ENCODE peak calls at places on chromosomes 3 and 15, in seven cellular contexts. H is HepG2, J is GM12892, S is H1, Q is K562, Z is GM12878, Y is SK-N-SH. M is an unnamed sample.

GRCh38 chr15:40065166-40065565 is 26.2 kb upstream of the SRP14 start:
- DNase-seq in Q (no peak), S (no peak), H (no peak), Y (no peak), J (no peak), Z (no peak), M (no peak)

GRCh38 chr3:162704238-162704637 is 1207.6 kb downstream of the OTOL1 start:
- DNase-seq in S (no peak), Y (no peak), H (no peak), Z (no peak), J (no peak), Q (no peak), M (no peak)

GRCh38 chr3:14925729-14926591 is 21.4 kb upstream of the NR2C2 start:
- DNase-seq in Y (peak), Q (peak), S (no peak), H (peak), J (no peak), Z (no peak), M (no peak)

GRCh38 chr3:197906023-197906849 is 43.8 kb upstream of the RPL35A start:
- DNase-seq in J (peak), H (peak), Z (peak), Q (peak), S (peak), Y (peak), M (peak)

GRCh38 chr15:45186771-45187577 is 792 bp downstream of the SHF start:
- DNase-seq in J (no peak), Y (peak), Z (no peak), H (peak), Q (no peak), S (no peak), M (no peak)

GRCh38 chr3:195071011-195071728 is 199.8 kb downstream of the XXYLT1 start:
- DNase-seq in Z (no peak), Q (no peak), J (no peak), Y (no peak), H (no peak), S (no peak), M (no peak)

GRCh38 chr3:47611577-47611976 is 32.9 kb upstream of the CSPG5 start:
- DNase-seq in Y (no peak), H (no peak), J (no peak), Q (no peak), S (no peak), Z (no peak), M (no peak)

GRCh38 chr15:42736178-42736792 is 643 bp downstream of the CDAN1 start:
- DNase-seq in H (no peak), J (peak), Z (no peak), Q (peak), Y (peak), S (no peak), M (peak)

GRCh38 chr3:126352476-126353454 is 4.4 kb downstream of the KLF15 start:
- DNase-seq in Y (no peak), S (no peak), Q (no peak), J (no peak), H (peak), Z (no peak), M (no peak)

GRCh38 chr3:60064210-60065178 is 1014.7 kb upstream of the CFAP20DC start:
- DNase-seq in H (no peak), S (no peak), Z (no peak), Y (no peak), J (no peak), Q (no peak), M (no peak)

GRCh38 chr3:126402178-126402577 is 7.5 kb downstream of the CFAP100 start:
- DNase-seq in Z (no peak), Q (no peak), S (no peak), Y (no peak), J (no peak), H (no peak), M (no peak)

DNA sequence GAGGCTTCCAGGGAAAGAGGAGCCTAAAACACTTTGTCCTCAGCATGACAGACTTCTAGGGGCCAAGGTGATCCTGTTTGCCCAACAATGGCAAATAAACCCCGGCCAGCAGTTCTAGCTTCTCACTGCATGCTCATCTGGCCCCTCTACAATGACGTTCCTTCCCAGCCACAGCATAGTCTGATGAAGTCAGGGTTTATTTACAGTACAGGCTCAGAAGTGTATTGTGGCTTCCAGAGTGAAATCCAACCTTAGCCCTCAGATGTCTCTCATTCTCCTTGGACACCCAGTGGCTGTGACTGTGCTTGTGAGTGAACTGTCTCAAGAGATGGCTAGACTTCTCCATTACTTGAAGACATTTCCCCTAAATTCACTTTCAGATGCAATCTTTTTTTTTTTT is 40.8 kb downstream of the BFSP2 start:
- DNase-seq in J (no peak), Z (no peak), Q (no peak), S (no peak), Y (no peak), H (no peak), M (no peak)
- TF ChIP-seq POLR2AphosphoS5 in J (no peak), Z (no peak), Q (no peak), S (no peak), Y (no peak), H (no peak), M (no peak)

GRCh38 chr3:15983693-15984092 is 185.9 kb upstream of the ANKRD28 start:
- DNase-seq in J (no peak), S (no peak), Z (no peak), Q (no peak), Y (no peak), H (no peak), M (no peak)

GRCh38 chr3:15982667-15983145 is 184.9 kb upstream of the ANKRD28 start:
- DNase-seq in Z (no peak), S (no peak), Q (no peak), J (no peak), Y (peak), H (no peak), M (no peak)

GRCh38 chr3:15982243-15982642 is 184.5 kb upstream of the ANKRD28 start:
- DNase-seq in H (no peak), J (no peak), S (no peak), Q (no peak), Z (no peak), Y (no peak), M (no peak)

GRCh38 chr3:15979900-15980299 is 182.1 kb upstream of the ANKRD28 start:
- DNase-seq in Z (no peak), H (no peak), J (no peak), S (no peak), Q (no peak), Y (no peak), M (no peak)

GRCh38 chr3:15983232-15983631 is 185.5 kb upstream of the ANKRD28 start:
- DNase-seq in S (no peak), H (no peak), Z (no peak), Q (no peak), Y (peak), J (no peak), M (no peak)
- TF ChIP-seq TAF1 in S (no peak), H (no peak), Z (no peak), Q (no peak), Y (no peak), J (no peak), M (no peak)

GRCh38 chr3:185172086-185173049 is 19.5 kb upstream of the C3orf70 start:
- DNase-seq in H (no peak), Y (no peak), Q (no peak), Z (peak), S (no peak), J (no peak), M (no peak)

GRCh38 chr3:185176756-185177359 is 24.0 kb upstream of the C3orf70 start:
- DNase-seq in Q (peak), Z (no peak), Y (peak), H (peak), J (no peak), S (no peak), M (no peak)

DNA sequence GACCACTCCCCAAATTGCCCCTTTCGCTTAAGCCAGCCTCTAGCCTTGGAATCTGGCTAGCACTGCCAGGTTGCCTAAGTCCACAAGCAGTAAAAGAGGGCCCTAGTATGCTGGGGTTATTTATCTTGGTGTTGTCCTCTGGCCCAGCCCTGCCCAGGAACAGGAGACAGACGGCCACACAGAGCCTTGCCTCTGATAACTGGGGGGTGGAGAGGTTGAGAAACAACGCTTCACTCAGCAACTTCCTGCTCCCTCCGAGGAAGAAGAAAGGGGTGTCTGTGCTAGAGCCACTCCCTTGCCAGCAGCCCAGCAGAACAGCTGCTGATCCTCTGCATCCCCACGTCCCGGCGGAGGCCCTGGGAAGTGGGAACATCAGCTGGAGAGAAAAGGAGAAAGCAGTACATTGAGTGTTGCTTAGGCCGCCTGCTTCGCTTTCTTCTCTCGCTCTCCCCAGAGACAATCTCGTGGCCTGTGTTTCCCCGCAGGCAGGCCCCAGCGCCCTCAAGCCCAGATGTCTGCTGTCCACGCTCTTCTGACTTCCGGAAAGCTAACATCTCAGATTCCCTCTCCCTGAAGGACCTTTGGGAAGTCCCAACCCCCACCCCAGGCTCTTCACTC is 22.6 kb upstream of the C3orf70 start:
- DNase-seq in Y (peak), S (no peak), Z (peak), Q (peak), J (peak), H (peak), M (peak)
- TF ChIP-seq POLR2AphosphoS5 in Y (no peak), S (no peak), Z (peak), Q (peak), J (peak), H (peak), M (no peak)

DNA sequence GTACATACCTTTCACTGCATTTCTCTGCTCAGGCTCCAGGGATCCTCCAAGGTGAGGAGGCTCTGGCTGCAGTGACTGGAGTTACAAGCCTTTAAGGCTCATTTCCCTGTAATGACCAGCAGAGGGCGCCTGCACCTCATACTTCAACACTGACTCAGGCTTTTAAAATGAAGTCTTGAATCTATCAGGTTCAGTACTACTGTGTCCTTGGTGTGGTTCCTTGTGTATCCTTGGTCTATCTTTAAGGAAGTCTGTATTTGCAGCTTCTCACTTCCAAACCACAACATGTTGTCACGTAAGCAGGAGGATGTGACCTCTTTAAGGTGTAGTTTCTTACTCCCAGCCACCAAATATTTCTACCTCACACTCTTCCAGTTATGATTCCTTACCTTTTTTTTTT is 122.5 kb upstream of the ZBED2 start:
- DNase-seq in S (peak), Z (no peak), H (peak), J (peak), Y (peak), Q (peak), M (peak)
- TF ChIP-seq TAF1 in S (no peak), Z (no peak), H (no peak), J (no peak), Y (no peak), Q (no peak), M (no peak)

GRCh38 chr3:119601154-119601553 is 3.5 kb downstream of the PLA1A start:
- DNase-seq in Y (no peak), J (no peak), Z (no peak), H (no peak), S (no peak), Q (no peak), M (no peak)

GRCh38 chr3:119599558-119600174 is 2.0 kb downstream of the PLA1A start:
- DNase-seq in J (no peak), S (no peak), H (no peak), Q (no peak), Y (no peak), Z (no peak), M (no peak)

GRCh38 chr3:119598410-119599098 is 869 bp downstream of the PLA1A start:
- DNase-seq in Z (peak), J (no peak), Y (no peak), S (no peak), Q (no peak), H (no peak), M (no peak)

GRCh38 chr3:119602676-119603075 is 5.0 kb downstream of the PLA1A start:
- DNase-seq in S (no peak), Y (no peak), J (no peak), Z (no peak), H (no peak), Q (no peak), M (no peak)

GRCh38 chr3:119600732-119601131 is 3.0 kb downstream of the PLA1A start:
- DNase-seq in Q (peak), H (no peak), Z (peak), S (no peak), Y (peak), J (peak), M (no peak)
- TF ChIP-seq POLR2AphosphoS5 in Q (no peak), H (no peak), Z (peak), S (no peak), Y (no peak), J (peak), M (peak)